ENCODE peak calls at places on chromosome 15, in five cellular contexts. O is IMR-90, A is neuronal stem cell, T is H1, Q is H9. S is an unnamed sample.

GRCh38 chr15:48996276-48996675 is 32.6 kb upstream of the SHC4 start:
- DNase-seq in O (peak), A (no peak), T (no peak), Q (no peak), S (no peak)

GRCh38 chr15:93420050-93420452 is 331.0 kb upstream of the RGMA start:
- DNase-seq in O (no peak), A (no peak), T (no peak), Q (no peak), S (no peak)

GRCh38 chr15:60591491-60592385 is 112.8 kb upstream of the ICE2 start:
- DNase-seq in O (no peak), A (peak), T (peak), Q (peak), S (peak)

GRCh38 chr15:78243491-78243941 is 9.2 kb upstream of the ACSBG1 start:
- DNase-seq in O (peak), A (no peak), T (peak), Q (peak), S (no peak)

GRCh38 chr15:52076889-52077781 is 35.4 kb downstream of the BCL2L10 start:
- DNase-seq in O (peak), A (no peak), T (no peak), Q (no peak), S (peak)

GRCh38 chr15:26235864-26236263 is 372.7 kb upstream of the ATP10A start:
- DNase-seq in O (no peak), A (no peak), T (peak), Q (peak), S (no peak)

GRCh38 chr15:86813892-86814291 is 734.2 kb downstream of the AGBL1 start:
- DNase-seq in O (no peak), A (no peak), T (no peak), Q (no peak), S (no peak)

GRCh38 chr15:32956006-32956405 is 238.2 kb downstream of the GREM1 start:
- DNase-seq in O (peak), A (peak), T (no peak), Q (peak), S (peak)

GRCh38 chr15:55224892-55225291 is 28.2 kb upstream of the RSL24D1 start:
- DNase-seq in O (no peak), A (no peak), T (no peak), Q (no peak), S (no peak)

GRCh38 chr15:75456710-75457109 is 5.2 kb upstream of the SIN3A start:
- DNase-seq in O (peak), A (no peak), T (no peak), Q (no peak), S (peak)

GRCh38 chr15:93997071-93997658 is 234.2 kb upstream of the MCTP2 start:
- DNase-seq in O (peak), A (no peak), T (no peak), Q (no peak), S (peak)

GRCh38 chr15:79192462-79193036 is 90.0 kb upstream of the ANKRD34C start:
- DNase-seq in O (peak), A (no peak), T (no peak), Q (no peak), S (peak)

GRCh38 chr15:88707766-88708165 is 69.0 kb downstream of the ISG20 start:
- DNase-seq in O (no peak), A (no peak), T (no peak), Q (no peak), S (no peak)

GRCh38 chr15:58393196-58393790 is 38.5 kb upstream of the LIPC start:
- DNase-seq in O (peak), A (no peak), T (no peak), Q (no peak), S (peak)

GRCh38 chr15:76983588-76984379 is 11.1 kb upstream of the PSTPIP1 start:
- DNase-seq in O (no peak), A (no peak), T (no peak), Q (no peak), S (no peak)

GRCh38 chr15:50113187-50113505 is 5.9 kb downstream of the ATP8B4 start:
- DNase-seq in O (no peak), A (no peak), T (no peak), Q (no peak), S (no peak)

DNA sequence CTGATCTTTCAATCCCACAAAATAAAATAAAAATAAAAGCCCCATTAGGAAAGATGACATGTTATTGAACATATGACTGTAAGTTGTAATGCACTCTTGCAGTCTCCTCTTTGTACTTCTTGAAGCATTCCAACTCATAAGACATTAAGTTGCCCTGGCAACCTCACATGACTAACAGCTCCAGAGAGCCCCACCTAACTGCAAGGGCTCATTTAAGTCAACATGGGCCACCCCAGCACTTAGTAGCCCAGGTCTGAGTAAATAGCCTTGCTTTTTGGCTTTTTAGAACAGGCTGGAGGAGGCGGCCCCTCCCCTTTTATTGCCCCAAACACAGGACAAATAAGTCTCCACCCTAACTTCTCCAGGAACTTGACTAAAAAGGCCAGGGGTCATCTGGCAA is 135.1 kb downstream of the TMCO5A start:
- DNase-seq in O (peak), A (no peak), T (no peak), Q (no peak), S (peak)
- H2BK120ac ChIP-seq in O (peak), A (no peak), T (no peak), Q (no peak), S (no peak)

DNA sequence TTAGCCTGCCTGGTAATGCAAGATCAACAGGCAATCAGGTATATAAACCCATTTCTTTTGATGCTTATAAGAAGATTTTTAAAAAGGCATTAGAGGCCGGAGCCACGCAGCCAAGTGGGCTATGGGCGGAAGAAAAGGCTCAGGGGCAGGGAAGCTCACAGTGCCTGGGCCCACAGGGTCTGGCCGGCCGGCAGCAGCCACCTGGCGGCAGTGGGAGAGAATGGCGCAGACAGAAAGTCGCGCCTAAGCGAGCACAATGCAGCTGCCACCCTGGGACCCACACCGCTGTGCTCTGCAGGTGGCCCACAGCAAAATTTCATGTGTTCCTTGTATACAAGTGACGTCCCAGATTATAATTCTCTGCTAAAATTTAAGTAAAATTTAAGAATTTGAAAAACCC is 448.6 kb upstream of the RASGRP1 start:
- DNase-seq in O (no peak), A (no peak), T (no peak), Q (no peak), S (no peak)
- H3K14ac ChIP-seq in O (no peak), A (no peak), T (no peak), Q (no peak), S (no peak)

GRCh38 chr15:85622432-85622831 is 172.3 kb downstream of the KLHL25 start:
- DNase-seq in O (peak), A (no peak), T (no peak), Q (no peak), S (peak)

GRCh38 chr15:85625856-85626255 is 168.9 kb downstream of the KLHL25 start:
- DNase-seq in O (peak), A (no peak), T (no peak), Q (no peak), S (peak)

GRCh38 chr15:85623648-85624047 is 171.1 kb downstream of the KLHL25 start:
- DNase-seq in O (peak), A (no peak), T (no peak), Q (no peak), S (peak)

GRCh38 chr15:85625431-85625830 is 169.3 kb downstream of the KLHL25 start:
- DNase-seq in O (no peak), A (no peak), T (no peak), Q (no peak), S (no peak)

GRCh38 chr15:85624241-85624855 is 170.4 kb downstream of the KLHL25 start:
- DNase-seq in O (no peak), A (no peak), T (no peak), Q (no peak), S (peak)
- H3K9ac ChIP-seq in O (no peak), A (no peak), T (no peak), Q (no peak), S (peak)

DNA sequence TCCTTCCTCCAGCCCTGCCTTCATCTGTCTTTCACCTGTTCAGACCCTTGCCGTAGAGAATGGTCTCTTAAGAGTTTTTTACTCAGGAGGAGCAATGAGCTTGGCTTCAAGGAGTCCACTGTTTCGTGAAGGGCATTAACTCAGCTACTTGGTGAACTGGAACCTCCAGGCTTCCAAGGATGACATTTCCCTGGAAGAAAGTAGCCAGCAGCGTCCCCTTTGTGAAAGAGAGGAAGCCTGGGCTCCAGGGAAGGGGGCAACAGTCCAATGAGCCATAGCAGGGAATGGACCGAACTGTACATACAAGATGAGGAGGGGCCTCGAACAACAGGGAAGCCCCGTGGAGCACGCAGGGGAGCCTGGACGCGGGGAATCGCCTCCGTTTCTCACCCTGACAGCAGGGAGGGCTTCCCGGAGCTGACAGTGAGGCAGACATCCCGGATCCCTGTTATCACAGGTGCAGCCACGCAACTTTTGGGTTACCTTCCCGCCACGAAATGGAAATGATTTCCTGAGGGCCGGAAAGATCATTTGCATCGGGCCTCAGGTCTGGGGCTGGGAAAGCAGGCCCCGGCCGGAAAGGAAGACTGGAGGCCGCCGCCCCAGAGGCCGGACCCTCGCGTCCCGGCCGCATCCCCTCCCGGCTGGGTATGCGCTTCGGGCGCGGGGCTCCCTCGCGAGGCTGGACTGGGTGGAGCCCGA is 514 bp upstream of the SPINT1 start:
- DNase-seq in O (no peak), A (no peak), T (no peak), Q (no peak), S (no peak)
- H2BK120ac ChIP-seq in O (no peak), A (no peak), T (no peak), Q (no peak), S (no peak)

GRCh38 chr15:34719051-34719882 is 35.5 kb downstream of the GJD2 start:
- DNase-seq in O (no peak), A (no peak), T (no peak), Q (no peak), S (no peak)
- H3K14ac ChIP-seq in O (no peak), A (peak), T (no peak), Q (no peak), S (no peak)

GRCh38 chr15:90902656-90902995 is 476 bp upstream of the MAN2A2 start:
- DNase-seq in O (no peak), A (peak), T (no peak), Q (no peak), S (no peak)
- H3K9ac ChIP-seq in O (no peak), A (peak), T (no peak), Q (no peak), S (peak)

S was measured in mesenchymal stem cell.